ENCODE peak calls at places on chromosomes 11 and 22, in seven cellular contexts. S is AML-193; F is globus pallidus; H is LoVo; Y is A549; Q is putamen; G is stimulated activated CD8-positive, alpha-beta memory T cell treated with anti-CD3 and anti-CD28 coated beads, Interleukin-12 subunit alpha, Interleukin-12 subunit beta, amount 100 ng/mL, for 1 hour. V is an unnamed sample.

GRCh38 chr11:36264011-36264410 is 25.2 kb downstream of the COMMD9 start:
- DNase-seq in S (no peak), F (no peak), H (no peak), Y (no peak), Q (no peak), G (no peak), V (no peak)

GRCh38 chr11:43316451-43316850 is 4.7 kb downstream of the API5 start:
- DNase-seq in S (no peak), F (no peak), H (no peak), Y (no peak), Q (no peak), G (no peak), V (no peak)

GRCh38 chr11:8352852-8353505 is 89.3 kb upstream of the LMO1 start:
- DNase-seq in S (no peak), F (no peak), H (peak; percentile 26), Y (no peak), Q (no peak), G (no peak), V (no peak)

GRCh38 chr11:64321533-64321932 is 3.6 kb downstream of the PRDX5 start:
- DNase-seq in S (no peak), F (no peak), H (no peak), Y (no peak), Q (no peak), G (no peak), V (no peak)

GRCh38 chr11:101880208-101880607 is 34.6 kb upstream of the CEP126 start:
- DNase-seq in S (peak; percentile 15), F (no peak), H (peak; percentile 42), Y (no peak), Q (no peak), G (no peak), V (no peak)

GRCh38 chr11:63840356-63841060 is 1.6 kb downstream of the MARK2 start:
- DNase-seq in S (peak; percentile 34), F (no peak), H (no peak), Y (no peak), Q (no peak), G (no peak), V (no peak)

GRCh38 chr22:31079095-31079642 is 1.9 kb upstream of the SMTN start:
- DNase-seq in S (no peak), F (no peak), H (no peak), Y (no peak), Q (no peak), G (no peak), V (no peak)

GRCh38 chr11:114259124-114259526 is 37.1 kb upstream of the NNMT start:
- DNase-seq in S (no peak), F (no peak), H (no peak), Y (no peak), Q (no peak), G (no peak), V (no peak)

GRCh38 chr11:78943841-78944240 is 369.2 kb upstream of the NARS2 start:
- DNase-seq in S (no peak), F (no peak), H (no peak), Y (no peak), Q (no peak), G (no peak), V (no peak)

GRCh38 chr11:102347526-102348331 is 715 bp downstream of the BIRC2 start:
- DNase-seq in S (no peak), F (peak; percentile 34), H (peak; percentile 36), Y (no peak), Q (peak; percentile 16), G (no peak), V (no peak)

GRCh38 chr11:14190992-14191773 is 167.8 kb downstream of the RRAS2 start:
- DNase-seq in S (no peak), F (no peak), H (no peak), Y (no peak), Q (no peak), G (no peak), V (no peak)

GRCh38 chr11:129374993-129375721 is 491 bp upstream of the BARX2 start:
- DNase-seq in S (no peak), F (no peak), H (peak; percentile 83), Y (peak; percentile 26), Q (no peak), G (no peak), V (peak; percentile 44)

GRCh38 chr11:132549571-132549970 is 982.7 kb downstream of the OPCML start:
- DNase-seq in S (no peak), F (no peak), H (no peak), Y (no peak), Q (no peak), G (no peak), V (no peak)

GRCh38 chr11:26974068-26974790 is 19.7 kb upstream of the FIBIN start:
- DNase-seq in S (no peak), F (no peak), H (no peak), Y (no peak), Q (no peak), G (no peak), V (no peak)

GRCh38 chr22:37187552-37187890 is 526 bp downstream of the C1QTNF6 start:
- DNase-seq in S (no peak), F (no peak), H (no peak), Y (no peak), Q (no peak), G (no peak), V (no peak)

GRCh38 chr11:46485852-46486443 is 94.4 kb upstream of the CHRM4 start:
- DNase-seq in S (no peak), F (no peak), H (no peak), Y (no peak), Q (no peak), G (no peak), V (no peak)

GRCh38 chr22:32531955-32532818 is 57.6 kb downstream of the FBXO7 start:
- DNase-seq in S (no peak), F (no peak), H (no peak), Y (no peak), Q (no peak), G (no peak), V (no peak)

GRCh38 chr11:121235057-121235456 is 57.5 kb upstream of the SC5D start:
- DNase-seq in S (no peak), F (no peak), H (no peak), Y (no peak), Q (no peak), G (no peak), V (no peak)

GRCh38 chr22:41062146-41062545 is 30.2 kb upstream of the EP300 start:
- DNase-seq in S (no peak), F (no peak), H (no peak), Y (no peak), Q (no peak), G (no peak), V (no peak)

GRCh38 chr11:59614277-59615131 is 1.1 kb downstream of the OSBP start:
- DNase-seq in S (no peak), F (peak; percentile 7), H (no peak), Y (no peak), Q (peak; percentile 13), G (no peak), V (no peak)

GRCh38 chr11:82750643-82751139 is 17.0 kb upstream of the FAM181B start:
- DNase-seq in S (no peak), F (no peak), H (no peak), Y (no peak), Q (no peak), G (no peak), V (no peak)

GRCh38 chr11:84316866-84317560 is 1030.8 kb upstream of the CCDC90B start:
- DNase-seq in S (no peak), F (peak; percentile 91), H (no peak), Y (no peak), Q (peak; percentile 88), G (no peak), V (peak; percentile 62)

GRCh38 chr22:19193879-19194278 is 15.3 kb upstream of the SLC25A1 start:
- DNase-seq in S (no peak), F (no peak), H (no peak), Y (no peak), Q (no peak), G (no peak), V (no peak)

GRCh38 chr11:69245041-69245440 is 48.9 kb upstream of the MYEOV start:
- DNase-seq in S (no peak), F (no peak), H (no peak), Y (no peak), Q (no peak), G (no peak), V (no peak)

GRCh38 chr11:76293189-76293631 is 86.9 kb upstream of the WNT11 start:
- DNase-seq in S (no peak), F (no peak), H (no peak), Y (no peak), Q (no peak), G (no peak), V (no peak)

GRCh38 chr11:19281041-19281440 is 40.3 kb upstream of the E2F8 start:
- DNase-seq in S (no peak), F (no peak), H (no peak), Y (no peak), Q (no peak), G (no peak), V (peak; percentile 2)

GRCh38 chr11:118088531-118088930 is 1.8 kb upstream of the SMIM35 start:
- DNase-seq in S (peak; percentile 97), F (peak; percentile 43), H (peak; percentile 3), Y (no peak), Q (no peak), G (no peak), V (no peak)

GRCh38 chr11:72762641-72763304 is 10.6 kb upstream of the ARAP1 start:
- DNase-seq in S (no peak), F (no peak), H (no peak), Y (no peak), Q (no peak), G (no peak), V (no peak)

GRCh38 chr22:24601217-24602104 is 1.5 kb upstream of the GGT1 start:
- DNase-seq in S (peak; percentile 73), F (no peak), H (peak; percentile 66), Y (no peak), Q (no peak), G (no peak), V (no peak)

V was measured in head of caudate nucleus.